ENCODE peak calls at places on chromosomes 11 and 22, in five cellular contexts. F, V, Z, R and Q are unnamed samples.
A peak's percentile ranks its signal among the peaks of the same experiment; 100 is the strongest.

GRCh38 chr22:39206491-39206890 is 38.3 kb downstream of the PDGFB start:
- DNase-seq in V (no peak), F (no peak), Z (no peak), R (no peak), Q (no peak)

GRCh38 chr11:116701297-116701801 is 71.4 kb downstream of the BUD13 start:
- DNase-seq in Z (no peak), R (no peak), V (no peak), F (no peak), Q (no peak)

GRCh38 chr11:122197055-122197987 is 81.3 kb upstream of the BLID start:
- DNase-seq in F (no peak), V (peak; percentile 96), Z (peak; percentile 97), R (peak; percentile 100), Q (peak; percentile 95)

GRCh38 chr11:76623884-76624419 is 46.6 kb downstream of the LRRC32 start:
- DNase-seq in R (no peak), F (peak; percentile 31), V (no peak), Z (no peak), Q (no peak)

GRCh38 chr22:43796567-43796966 is 15.5 kb downstream of the EFCAB6 start:
- DNase-seq in Z (peak; percentile 73), F (peak; percentile 90), V (peak; percentile 53), R (peak; percentile 41), Q (peak; percentile 58)

GRCh38 chr11:115607621-115608191 is 103.5 kb upstream of the CADM1 start:
- DNase-seq in F (peak; percentile 81), V (no peak), Z (peak; percentile 44), R (no peak), Q (peak; percentile 6)

GRCh38 chr11:28241760-28242159 is 133.6 kb downstream of the METTL15 start:
- DNase-seq in R (no peak), F (no peak), V (no peak), Z (no peak), Q (no peak)

GRCh38 chr22:30348837-30349236 is 7.9 kb downstream of the SF3A1 start:
- DNase-seq in V (peak; percentile 21), Z (peak; percentile 84), R (no peak), F (no peak), Q (no peak)

GRCh38 chr11:111982532-111983186 is 42.5 kb upstream of the DLAT start:
- DNase-seq in Z (no peak), R (no peak), V (no peak), F (no peak), Q (no peak)

GRCh38 chr11:111986589-111986988 is 38.6 kb upstream of the DLAT start:
- DNase-seq in V (no peak), Z (no peak), F (no peak), R (peak; percentile 46), Q (no peak)

GRCh38 chr11:111981270-111981669 is 43.9 kb upstream of the DLAT start:
- DNase-seq in R (no peak), F (no peak), Z (no peak), V (no peak), Q (no peak)

GRCh38 chr11:111982019-111982464 is 43.2 kb upstream of the DLAT start:
- DNase-seq in Z (peak; percentile 45), F (peak; percentile 83), V (no peak), R (peak; percentile 84), Q (peak; percentile 34)

GRCh38 chr11:111983187-111983986 is 41.8 kb upstream of the DLAT start:
- DNase-seq in F (peak; percentile 81), R (peak; percentile 63), V (no peak), Z (no peak), Q (peak; percentile 92)
- H3K4me3 ChIP-seq in F (peak overlapping the region; percentile 5), R (no peak overlapping the region), V (no peak overlapping the region), Z (no peak overlapping the region), Q (no peak overlapping the region)

GRCh38 chr11:61793829-61794204 is 1.1 kb downstream of the FEN1 start:
- DNase-seq in V (no peak), F (no peak), R (no peak), Z (no peak), Q (no peak)
- H3K4me3 ChIP-seq in V (peak overlapping the region; percentile 98), F (peak overlapping the region; percentile 76), R (peak overlapping the region; percentile 97), Z (peak overlapping the region; percentile 100), Q (peak overlapping the region; percentile 95)

DNA sequence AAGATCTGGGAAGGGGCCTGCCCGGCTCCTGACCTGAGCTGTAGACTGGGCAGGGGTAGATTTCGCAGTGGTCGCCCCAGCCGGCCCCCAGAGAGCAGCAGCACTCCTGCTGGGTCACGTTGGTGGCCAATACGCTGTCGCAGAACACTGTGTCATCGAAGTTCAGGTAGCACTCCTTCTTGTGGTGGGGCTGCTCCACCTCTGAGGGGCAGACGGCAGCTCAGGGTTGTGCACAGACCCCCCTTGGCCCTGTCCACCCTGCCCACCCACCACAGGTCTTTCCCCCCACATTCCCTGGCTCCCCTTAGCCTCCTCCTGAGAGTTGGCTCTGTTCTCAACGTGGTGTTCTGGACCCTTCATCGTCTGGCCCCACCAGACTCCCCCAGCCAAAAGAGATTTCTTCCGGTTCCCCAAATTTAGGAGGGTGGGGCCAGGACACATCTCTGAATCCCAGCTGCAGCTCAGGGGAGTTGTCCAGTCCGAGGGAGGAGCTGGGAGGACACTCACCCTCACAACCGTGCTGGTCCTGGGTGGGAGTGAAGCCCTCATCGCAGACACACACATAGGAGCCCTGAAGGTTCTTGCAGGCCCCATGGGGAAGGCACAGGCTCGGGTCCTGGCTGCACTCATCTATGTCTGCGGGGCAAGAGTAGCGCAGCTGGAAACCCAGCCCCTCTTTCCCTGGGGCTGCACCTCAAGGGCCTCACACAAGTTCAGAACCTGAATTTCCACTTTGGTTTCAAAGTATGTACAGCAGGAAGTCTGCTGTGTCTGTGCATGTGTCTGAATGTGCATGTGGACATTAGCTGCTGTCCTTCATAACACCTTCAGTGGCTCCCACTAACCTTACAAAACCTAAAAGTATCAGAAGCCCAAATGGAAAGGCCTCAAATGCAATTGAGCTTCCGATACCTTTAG is 16.5 kb downstream of the SCYL1 start:
- DNase-seq in Z (no peak), F (no peak), V (no peak), R (peak; percentile 72), Q (no peak)
- H3K4me3 ChIP-seq in Z (peak overlapping the region; percentile 80), F (peak overlapping the region; percentile 19), V (peak overlapping the region; percentile 39), R (peak overlapping the region; percentile 81), Q (peak overlapping the region; percentile 57)

DNA sequence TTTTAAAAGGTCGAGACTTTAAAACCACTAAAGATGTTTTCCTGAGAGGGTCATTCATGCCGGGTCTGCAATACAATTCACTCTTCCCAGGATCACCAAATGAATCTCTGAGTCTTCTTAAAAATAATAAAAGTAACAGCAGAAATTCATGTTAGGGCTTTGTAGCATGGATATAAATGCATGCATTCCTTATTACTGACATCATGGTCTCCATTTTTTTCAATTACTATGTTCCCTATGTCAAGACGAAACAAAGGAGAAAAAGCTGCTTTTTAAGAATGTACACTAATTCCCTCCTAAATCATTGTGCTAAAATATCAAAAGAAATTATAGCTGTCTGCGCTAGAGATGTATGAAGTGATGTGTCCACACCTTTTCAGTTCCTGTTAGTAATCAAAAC is 789.9 kb upstream of the LRRC4C start:
- DNase-seq in V (no peak), F (no peak), R (no peak), Z (no peak), Q (no peak)
- H3K4me3 ChIP-seq in V (no peak overlapping the region), F (no peak overlapping the region), R (no peak overlapping the region), Z (no peak overlapping the region), Q (no peak overlapping the region)

GRCh38 chr22:20397498-20397897 is 3.5 kb downstream of the ZNF74 start:
- DNase-seq in V (no peak), R (no peak), F (no peak), Z (no peak), Q (no peak)

GRCh38 chr22:20395897-20396287 is 1.9 kb downstream of the ZNF74 start:
- DNase-seq in V (no peak), Z (no peak), F (no peak), R (no peak), Q (no peak)

GRCh38 chr22:20396639-20397038 is 2.7 kb downstream of the ZNF74 start:
- DNase-seq in F (no peak), V (peak; percentile 21), Z (peak; percentile 22), R (no peak), Q (peak; percentile 6)

GRCh38 chr22:20393705-20394476 is at the start of gene ZNF74:
- DNase-seq in R (peak; percentile 84), Z (peak; percentile 96), V (peak; percentile 64), F (peak; percentile 95), Q (peak; percentile 91)

DNA sequence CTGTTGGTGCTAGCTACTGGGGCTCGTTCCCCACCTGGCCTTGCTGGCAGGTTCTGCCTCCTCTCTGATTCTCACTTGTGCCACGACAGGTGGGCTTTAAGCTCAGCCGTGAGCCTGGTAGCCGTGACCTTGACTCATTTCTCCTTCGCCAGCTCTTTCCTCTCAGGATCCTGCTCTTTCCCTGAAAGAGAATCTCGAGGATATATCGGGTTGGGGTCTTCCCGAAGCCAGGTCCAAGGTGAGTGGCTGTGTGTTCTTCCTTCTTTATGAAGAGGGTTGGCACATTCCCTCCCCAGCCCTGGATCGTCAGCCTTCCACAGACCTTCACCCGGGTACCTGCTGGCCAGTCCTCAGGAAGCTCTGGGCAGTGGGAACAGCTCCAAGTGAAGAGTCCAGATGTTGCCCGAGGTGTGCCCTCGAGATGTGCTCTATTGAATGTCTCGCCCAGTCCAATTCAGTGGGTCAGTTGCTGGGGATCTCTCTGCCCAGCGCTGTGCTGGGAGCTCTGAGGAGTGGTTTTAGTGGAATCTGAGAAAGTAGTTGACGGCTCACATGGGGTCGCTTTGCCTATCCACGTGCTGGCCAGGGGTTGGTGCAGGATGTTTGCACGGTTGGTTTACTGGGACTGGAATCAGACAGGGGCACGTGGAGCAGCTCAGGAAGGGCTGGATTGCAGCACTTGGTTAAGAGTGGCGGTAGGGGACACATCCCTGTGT is 1.4 kb downstream of the ZNF74 start:
- DNase-seq in R (no peak), Z (no peak), F (no peak), V (no peak), Q (no peak)
- H3K4me3 ChIP-seq in R (peak overlapping the region; percentile 90), Z (no peak overlapping the region), F (no peak overlapping the region), V (no peak overlapping the region), Q (no peak overlapping the region)

GRCh38 chr22:40922484-40923303 is 28.5 kb upstream of the RBX1 start:
- DNase-seq in V (peak; percentile 29), F (peak; percentile 71), Z (peak; percentile 89), R (peak; percentile 76), Q (peak; percentile 76)

GRCh38 chr22:40920526-40920925 is 30.7 kb upstream of the RBX1 start:
- DNase-seq in Z (no peak), V (peak; percentile 10), F (no peak), R (no peak), Q (peak; percentile 48)

DNA sequence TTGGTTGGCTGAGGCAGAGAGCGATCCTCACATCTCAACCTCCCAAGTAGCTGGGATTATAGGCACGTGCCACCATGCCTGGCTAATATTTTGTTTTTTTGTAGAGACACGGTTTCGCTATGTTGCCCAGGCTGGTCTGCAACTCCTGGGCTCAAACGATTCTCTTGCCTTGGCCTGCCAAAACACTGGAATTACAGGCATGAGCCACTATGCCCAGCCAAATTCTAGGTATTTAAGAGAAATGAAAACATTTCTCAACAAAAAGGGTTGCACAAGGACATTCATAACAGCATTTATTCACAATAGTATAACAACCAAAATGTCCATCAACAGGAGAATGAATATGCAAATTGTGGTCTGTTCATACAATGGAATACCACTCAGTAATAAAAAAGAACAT is 31.7 kb upstream of the RBX1 start:
- DNase-seq in F (no peak), Z (peak; percentile 78), R (no peak), V (peak; percentile 35), Q (no peak)
- H3K4me3 ChIP-seq in F (no peak overlapping the region), Z (no peak overlapping the region), R (no peak overlapping the region), V (no peak overlapping the region), Q (no peak overlapping the region)